ENCODE peak calls at places on chromosomes 12 and 14, in four cellular contexts. H is Peyer's patch, L is spleen, U is fibroblast of lung. X is an unnamed sample.

GRCh38 chr14:88614218-88614907 is 51.5 kb downstream of the ZC3H14 start:
- DNase-seq in U (peak), H (no peak), L (no peak), X (no peak)

GRCh38 chr14:76639606-76640272 is 121.5 kb upstream of the VASH1 start:
- DNase-seq in U (no peak), L (no peak), H (no peak), X (no peak)

GRCh38 chr12:95117178-95117599 is 43.8 kb upstream of the NR2C1 start:
- DNase-seq in U (peak), L (no peak), H (peak), X (peak)

GRCh38 chr12:79019672-79020071 is 155.1 kb downstream of the SYT1 start:
- DNase-seq in U (no peak), H (no peak), L (no peak), X (no peak)

GRCh38 chr12:112097641-112098040 is 10.9 kb downstream of the NAA25 start:
- DNase-seq in L (no peak), H (no peak), U (peak), X (no peak)

GRCh38 chr12:32034045-32034444 is 72.6 kb upstream of the BICD1 start:
- DNase-seq in U (no peak), H (no peak), L (no peak), X (no peak)

GRCh38 chr12:26741828-26742227 is 91.2 kb downstream of the ITPR2 start:
- DNase-seq in H (no peak), L (no peak), U (no peak), X (no peak)

GRCh38 chr14:79011091-79011919 is 841.1 kb downstream of the NRXN3 start:
- DNase-seq in H (no peak), U (peak), L (no peak), X (peak)

GRCh38 chr12:14495326-14495725 is 72.4 kb downstream of the PLBD1 start:
- DNase-seq in U (no peak), L (no peak), H (no peak), X (no peak)

GRCh38 chr12:104291867-104292524 is 11.5 kb upstream of the EID3 start:
- DNase-seq in L (no peak), U (no peak), H (no peak), X (no peak)

GRCh38 chr14:71758198-71758955 is 173.9 kb upstream of the RGS6 start:
- DNase-seq in L (no peak), U (no peak), H (no peak), X (peak)

GRCh38 chr12:111444706-111445310 is 39.1 kb downstream of the SH2B3 start:
- DNase-seq in L (peak), U (peak), H (peak), X (peak)

GRCh38 chr14:96479435-96480146 is 22.6 kb upstream of the PAPOLA start:
- DNase-seq in H (no peak), U (no peak), L (no peak), X (no peak)

GRCh38 chr12:106980944-106981343 is 6.0 kb downstream of the MTERF2 start:
- DNase-seq in U (peak), L (no peak), H (no peak), X (no peak)

GRCh38 chr14:105168979-105169507 is 467 bp upstream of the JAG2 start:
- DNase-seq in U (no peak), H (no peak), L (no peak), X (no peak)

GRCh38 chr14:43123544-43123943 is 1383.5 kb downstream of the FSCB start:
- DNase-seq in H (no peak), U (no peak), L (no peak), X (no peak)

GRCh38 chr12:113155060-113155459 is 5.5 kb downstream of the CFAP73 start:
- DNase-seq in L (no peak), U (no peak), H (no peak), X (no peak)

GRCh38 chr14:84546236-84546635 is 983.7 kb upstream of the FLRT2 start:
- DNase-seq in L (no peak), H (no peak), U (no peak), X (no peak)

GRCh38 chr14:49954171-49954631 is 61.3 kb downstream of the ARF6 start:
- DNase-seq in U (peak), H (no peak), L (no peak), X (no peak)

GRCh38 chr14:70898346-70898745 is 8.9 kb upstream of the PCNX1 start:
- DNase-seq in L (no peak), U (no peak), H (no peak), X (no peak)

GRCh38 chr12:10528150-10528953 is 22.7 kb downstream of the EIF2S3B start:
- DNase-seq in U (no peak), L (no peak), H (no peak), X (peak)

GRCh38 chr12:92673756-92674155 is 29.0 kb upstream of the PLEKHG7 start:
- DNase-seq in U (no peak), L (no peak), H (no peak), X (no peak)

GRCh38 chr12:116910645-116911449 is at the start of gene FBXW8:
- DNase-seq in U (peak), L (peak), H (peak), X (peak)

GRCh38 chr12:57459750-57460400 is at the start of gene GLI1:
- DNase-seq in L (peak), U (no peak), H (peak), X (peak)

GRCh38 chr12:104588048-104588942 is 131.5 kb downstream of the CHST11 start:
- DNase-seq in U (peak), H (no peak), L (no peak), X (no peak)

GRCh38 chr12:105590571-105590970 is 260.1 kb downstream of the C12orf75 start:
- DNase-seq in L (no peak), U (peak), H (no peak), X (no peak)

GRCh38 chr12:46711756-46712155 is 114.0 kb downstream of the SLC38A4 start:
- DNase-seq in L (no peak), U (peak), H (no peak), X (no peak)

GRCh38 chr12:54240971-54241588 is 38.8 kb downstream of the CBX5 start:
- DNase-seq in H (no peak), L (no peak), U (no peak), X (no peak)

GRCh38 chr12:97063292-97063935 is 156.4 kb downstream of the NEDD1 start:
- DNase-seq in H (no peak), L (no peak), U (peak), X (no peak)

GRCh38 chr14:64806862-64807495 is 72.7 kb downstream of the SPTB start:
- DNase-seq in U (peak), H (no peak), L (no peak), X (no peak)

GRCh38 chr12:57717846-57718640 is 20.5 kb downstream of the AGAP2 start:
- DNase-seq in H (no peak), U (no peak), L (no peak), X (peak)

GRCh38 chr12:88539893-88540292 is 40.4 kb downstream of the KITLG start:
- DNase-seq in L (no peak), H (no peak), U (no peak), X (no peak)

GRCh38 chr14:100535287-100536131 is 51.7 kb downstream of the BEGAIN start:
- DNase-seq in L (peak), U (no peak), H (no peak), X (peak)

GRCh38 chr12:54262403-54262925 is 17.5 kb downstream of the CBX5 start:
- DNase-seq in L (no peak), H (no peak), U (peak), X (no peak)

GRCh38 chr12:96578526-96579125 is 89.2 kb downstream of the CFAP54 start:
- DNase-seq in L (no peak), U (peak), H (no peak), X (no peak)

GRCh38 chr12:54583726-54584125 is 4.7 kb downstream of the PPP1R1A start:
- DNase-seq in U (no peak), H (no peak), L (no peak), X (no peak)

GRCh38 chr12:58533652-58534051 is 386.7 kb downstream of the LRIG3 start:
- DNase-seq in L (no peak), H (no peak), U (no peak), X (no peak)

GRCh38 chr14:49497725-49498348 is 88.3 kb downstream of the RPS29 start:
- DNase-seq in L (no peak), U (peak), H (no peak), X (peak)

GRCh38 chr14:81784084-81784483 is 250.4 kb upstream of the SEL1L start:
- DNase-seq in H (no peak), U (no peak), L (no peak), X (no peak)

DNA sequence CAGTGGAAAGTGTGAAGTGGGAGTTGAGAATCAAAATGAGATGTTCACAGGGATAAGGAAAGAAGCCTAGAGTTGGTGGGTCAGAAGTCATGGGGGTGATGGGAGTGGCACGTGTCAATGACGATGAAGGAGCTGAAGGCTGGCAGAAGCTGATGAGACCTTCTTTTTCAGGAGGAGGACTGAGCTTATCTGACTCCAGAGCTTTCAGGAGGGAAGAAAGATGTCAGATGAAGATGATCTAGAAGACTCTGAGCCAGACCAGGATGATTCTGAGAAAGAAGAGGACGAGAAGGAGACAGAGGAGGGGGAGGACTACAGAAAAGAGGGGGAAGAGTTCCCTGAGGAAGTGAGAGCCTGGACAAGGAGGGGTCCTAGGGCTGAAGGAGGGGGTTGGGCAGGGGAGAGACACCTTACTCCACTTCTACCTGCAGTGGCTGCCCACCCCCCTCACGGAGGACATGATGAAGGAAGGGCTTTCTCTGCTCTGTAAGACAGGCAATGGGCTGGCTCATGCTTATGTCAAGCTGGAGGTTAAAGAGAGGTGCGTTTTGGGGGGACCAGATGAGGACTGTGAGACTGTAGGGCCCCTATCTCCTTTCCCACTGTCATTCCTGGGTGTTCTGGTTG is 905 bp downstream of the LRRC23 start:
- DNase-seq in H (no peak), L (peak), U (no peak), X (no peak)
- H3K27ac ChIP-seq in H (peak), L (peak), U (peak), X (no peak)

GRCh38 chr14:95272057-95272456 is 47.7 kb downstream of the CLMN start:
- DNase-seq in U (no peak), L (no peak), H (no peak), X (no peak)

GRCh38 chr14:95273041-95273978 is 46.4 kb downstream of the CLMN start:
- DNase-seq in H (no peak), L (no peak), U (no peak), X (no peak)

GRCh38 chr14:95275507-95275906 is 44.2 kb downstream of the CLMN start:
- DNase-seq in L (no peak), H (no peak), U (no peak), X (no peak)

GRCh38 chr14:95274874-95275273 is 44.8 kb downstream of the CLMN start:
- DNase-seq in U (no peak), H (no peak), L (no peak), X (no peak)

GRCh38 chr14:95274283-95274682 is 45.4 kb downstream of the CLMN start:
- DNase-seq in L (no peak), H (no peak), U (no peak), X (peak)
- H3K27ac ChIP-seq in L (no peak), H (no peak), U (no peak), X (no peak)

GRCh38 chr12:50184261-50184660 is 17.1 kb upstream of the CERS5 start:
- DNase-seq in L (no peak), H (no peak), U (no peak), X (no peak)
- H3K27ac ChIP-seq in L (no peak), H (no peak), U (no peak), X (no peak)

GRCh38 chr12:51907083-51907863 is at the start of gene ACVRL1:
- DNase-seq in H (no peak), U (no peak), L (peak), X (no peak)
- H3K27ac ChIP-seq in H (peak), U (peak), L (peak), X (no peak)

GRCh38 chr14:33039321-33039720 is 100.6 kb downstream of the NPAS3 start:
- DNase-seq in L (no peak), U (peak), H (no peak), X (no peak)
- H3K27ac ChIP-seq in L (no peak), U (no peak), H (no peak), X (no peak)

GRCh38 chr12:121927798-121928197 is 9.4 kb downstream of the CFAP251 start:
- DNase-seq in U (no peak), H (no peak), L (no peak), X (no peak)

GRCh38 chr12:121932176-121932536 is 13.8 kb downstream of the CFAP251 start:
- DNase-seq in H (no peak), U (no peak), L (no peak), X (no peak)

GRCh38 chr12:121930862-121931261 is 12.5 kb downstream of the CFAP251 start:
- DNase-seq in U (no peak), H (no peak), L (no peak), X (no peak)

GRCh38 chr12:121925361-121925725 is 7.0 kb downstream of the CFAP251 start:
- DNase-seq in L (no peak), H (no peak), U (peak), X (peak)

GRCh38 chr12:121926874-121927706 is 8.7 kb downstream of the CFAP251 start:
- DNase-seq in L (no peak), U (no peak), H (peak), X (no peak)
- H3K27ac ChIP-seq in L (no peak), U (no peak), H (no peak), X (no peak)

GRCh38 chr14:22565391-22565945 is 23.6 kb downstream of the DAD1 start:
- DNase-seq in L (no peak), U (no peak), H (peak), X (no peak)
- H3K27ac ChIP-seq in L (peak), U (no peak), H (peak), X (no peak)

GRCh38 chr12:62738611-62739010 is 196.3 kb downstream of the PPM1H start:
- DNase-seq in L (no peak), H (no peak), U (no peak), X (peak)

GRCh38 chr12:62749586-62749985 is 185.4 kb downstream of the PPM1H start:
- DNase-seq in L (no peak), U (peak), H (no peak), X (no peak)

GRCh38 chr12:62739266-62739831 is 195.6 kb downstream of the PPM1H start:
- DNase-seq in U (no peak), L (no peak), H (no peak), X (peak)

DNA sequence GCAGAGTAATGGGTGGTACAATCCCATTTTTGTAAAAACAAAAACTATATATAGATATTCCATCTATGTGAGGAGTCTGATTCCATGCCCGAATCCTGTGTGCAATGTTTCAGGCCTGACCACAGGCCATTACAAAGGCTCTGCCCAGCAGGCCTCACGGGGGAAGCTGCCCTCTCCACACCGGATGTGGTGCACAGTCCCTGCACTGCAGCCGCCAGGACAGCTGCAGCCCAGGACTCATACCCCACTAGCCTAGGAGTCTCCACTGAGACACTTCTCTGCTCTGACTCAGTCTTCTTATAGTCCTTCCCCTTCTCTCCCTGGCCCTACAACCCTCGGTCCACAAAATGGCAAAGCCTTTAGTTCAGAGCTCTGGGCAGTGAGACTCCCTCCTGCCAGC is 190.4 kb downstream of the PPM1H start:
- DNase-seq in U (peak), L (peak), H (no peak), X (peak)
- H3K27ac ChIP-seq in U (no peak), L (peak), H (no peak), X (peak)

X was measured in SJCRH30.